ENCODE peak calls at places on chromosome 20, in nine cellular contexts. One of them, this sample, is unnamed. For H3K4me1, the result is how much of the 10 kb centered on the place peaks cover.

GRCh38 chr20:6178537-6178936 is 55.7 kb upstream of the FERMT1 start:
- DNase-seq in SK-N-SH: peak
- DNase-seq in left ventricle myocardium inferior: no peak
- DNase-seq in heart right ventricle: no peak
- DNase-seq in cardiac muscle cell: peak
- DNase-seq in H9: no peak
- DNase-seq in aorta: no peak
- DNase-seq in CD8-positive, alpha-beta T cell: no peak
- DNase-seq in uterus: no peak
- DNase-seq in this sample: no peak

GRCh38 chr20:62791301-62792181 is 4.7 kb upstream of the MRGBP start:
- DNase-seq in SK-N-SH: peak
- DNase-seq in aorta: peak
- DNase-seq in heart right ventricle: peak
- DNase-seq in H9: peak
- DNase-seq in left ventricle myocardium inferior: peak
- DNase-seq in cardiac muscle cell: peak
- DNase-seq in uterus: peak
- DNase-seq in CD8-positive, alpha-beta T cell: peak
- DNase-seq in this sample: peak

GRCh38 chr20:34891166-34892062 is 15.0 kb downstream of the ACSS2 start:
- DNase-seq in H9: no peak
- DNase-seq in heart right ventricle: no peak
- DNase-seq in cardiac muscle cell: peak
- DNase-seq in left ventricle myocardium inferior: no peak
- DNase-seq in aorta: no peak
- DNase-seq in uterus: no peak
- DNase-seq in SK-N-SH: no peak
- DNase-seq in CD8-positive, alpha-beta T cell: no peak
- DNase-seq in this sample: no peak

GRCh38 chr20:64038579-64039292 is 2.8 kb downstream of the C20orf204 start:
- DNase-seq in cardiac muscle cell: peak
- DNase-seq in heart right ventricle: peak
- DNase-seq in H9: peak
- DNase-seq in uterus: peak
- DNase-seq in CD8-positive, alpha-beta T cell: peak
- DNase-seq in aorta: peak
- DNase-seq in SK-N-SH: peak
- DNase-seq in left ventricle myocardium inferior: peak
- DNase-seq in this sample: peak

GRCh38 chr20:58619847-58620431 is 31.1 kb upstream of the STX16 start:
- DNase-seq in heart right ventricle: no peak
- DNase-seq in uterus: no peak
- DNase-seq in H9: peak
- DNase-seq in aorta: no peak
- DNase-seq in CD8-positive, alpha-beta T cell: no peak
- DNase-seq in cardiac muscle cell: no peak
- DNase-seq in left ventricle myocardium inferior: no peak
- DNase-seq in SK-N-SH: no peak
- DNase-seq in this sample: no peak

GRCh38 chr20:37220796-37221195 is 40.8 kb downstream of the GHRH start:
- DNase-seq in left ventricle myocardium inferior: no peak
- DNase-seq in CD8-positive, alpha-beta T cell: no peak
- DNase-seq in cardiac muscle cell: peak
- DNase-seq in heart right ventricle: no peak
- DNase-seq in uterus: no peak
- DNase-seq in H9: no peak
- DNase-seq in SK-N-SH: peak
- DNase-seq in aorta: no peak
- DNase-seq in this sample: no peak

GRCh38 chr20:6976535-6976934 is 209.0 kb downstream of the BMP2 start:
- DNase-seq in left ventricle myocardium inferior: no peak
- DNase-seq in cardiac muscle cell: no peak
- DNase-seq in SK-N-SH: no peak
- DNase-seq in aorta: no peak
- DNase-seq in H9: no peak
- DNase-seq in CD8-positive, alpha-beta T cell: no peak
- DNase-seq in heart right ventricle: no peak
- DNase-seq in uterus: no peak
- DNase-seq in this sample: no peak

GRCh38 chr20:25274891-25275812 is 27.3 kb downstream of the PYGB start:
- DNase-seq in SK-N-SH: no peak
- DNase-seq in cardiac muscle cell: no peak
- DNase-seq in aorta: peak
- DNase-seq in CD8-positive, alpha-beta T cell: no peak
- DNase-seq in left ventricle myocardium inferior: peak
- DNase-seq in heart right ventricle: peak
- DNase-seq in H9: no peak
- DNase-seq in uterus: peak
- DNase-seq in this sample: peak

GRCh38 chr20:59441860-59442810 is 141.7 kb downstream of the EDN3 start:
- DNase-seq in aorta: no peak
- DNase-seq in uterus: no peak
- DNase-seq in SK-N-SH: peak
- DNase-seq in cardiac muscle cell: no peak
- DNase-seq in heart right ventricle: no peak
- DNase-seq in H9: no peak
- DNase-seq in left ventricle myocardium inferior: no peak
- DNase-seq in CD8-positive, alpha-beta T cell: no peak
- DNase-seq in this sample: no peak

GRCh38 chr20:36277546-36277945 is 28.6 kb upstream of the DLGAP4 start:
- DNase-seq in uterus: no peak
- DNase-seq in H9: no peak
- DNase-seq in left ventricle myocardium inferior: no peak
- DNase-seq in heart right ventricle: no peak
- DNase-seq in aorta: peak
- DNase-seq in SK-N-SH: no peak
- DNase-seq in CD8-positive, alpha-beta T cell: no peak
- DNase-seq in cardiac muscle cell: no peak
- DNase-seq in this sample: peak

GRCh38 chr20:24798930-24799705 is 150.0 kb upstream of the CST7 start:
- DNase-seq in left ventricle myocardium inferior: no peak
- DNase-seq in SK-N-SH: peak
- DNase-seq in aorta: peak
- DNase-seq in heart right ventricle: no peak
- DNase-seq in H9: no peak
- DNase-seq in uterus: no peak
- DNase-seq in cardiac muscle cell: no peak
- DNase-seq in CD8-positive, alpha-beta T cell: no peak
- DNase-seq in this sample: no peak

GRCh38 chr20:46468508-46468907 is 44.9 kb downstream of the ZNF334 start:
- DNase-seq in cardiac muscle cell: no peak
- DNase-seq in SK-N-SH: no peak
- DNase-seq in uterus: no peak
- DNase-seq in left ventricle myocardium inferior: no peak
- DNase-seq in aorta: no peak
- DNase-seq in H9: no peak
- DNase-seq in heart right ventricle: no peak
- DNase-seq in CD8-positive, alpha-beta T cell: no peak
- DNase-seq in this sample: no peak

GRCh38 chr20:25273046-25273445 is 25.2 kb downstream of the PYGB start:
- DNase-seq in left ventricle myocardium inferior: peak
- DNase-seq in aorta: no peak
- DNase-seq in uterus: no peak
- DNase-seq in H9: no peak
- DNase-seq in cardiac muscle cell: no peak
- DNase-seq in heart right ventricle: no peak
- DNase-seq in SK-N-SH: no peak
- DNase-seq in CD8-positive, alpha-beta T cell: no peak
- DNase-seq in this sample: no peak

GRCh38 chr20:51562334-51563140 is 20.0 kb upstream of the NFATC2 start:
- DNase-seq in CD8-positive, alpha-beta T cell: no peak
- DNase-seq in cardiac muscle cell: peak
- DNase-seq in left ventricle myocardium inferior: peak
- DNase-seq in SK-N-SH: peak
- DNase-seq in uterus: peak
- DNase-seq in heart right ventricle: peak
- DNase-seq in H9: peak
- DNase-seq in aorta: peak
- DNase-seq in this sample: peak

GRCh38 chr20:24850206-24850605 is 98.9 kb upstream of the CST7 start:
- DNase-seq in uterus: no peak
- DNase-seq in left ventricle myocardium inferior: no peak
- DNase-seq in H9: no peak
- DNase-seq in SK-N-SH: no peak
- DNase-seq in aorta: no peak
- DNase-seq in CD8-positive, alpha-beta T cell: no peak
- DNase-seq in heart right ventricle: no peak
- DNase-seq in cardiac muscle cell: no peak
- DNase-seq in this sample: no peak

GRCh38 chr20:33053291-33054106 is at the start of gene BPIFB3:
- DNase-seq in H9: no peak
- DNase-seq in uterus: no peak
- DNase-seq in cardiac muscle cell: no peak
- DNase-seq in heart right ventricle: no peak
- DNase-seq in left ventricle myocardium inferior: no peak
- DNase-seq in SK-N-SH: no peak
- DNase-seq in aorta: no peak
- DNase-seq in CD8-positive, alpha-beta T cell: no peak
- DNase-seq in this sample: no peak

GRCh38 chr20:44584103-44584690 is 1.8 kb downstream of the PKIG start:
- DNase-seq in SK-N-SH: no peak
- DNase-seq in CD8-positive, alpha-beta T cell: no peak
- DNase-seq in uterus: no peak
- DNase-seq in H9: no peak
- DNase-seq in cardiac muscle cell: no peak
- DNase-seq in aorta: no peak
- DNase-seq in heart right ventricle: no peak
- DNase-seq in left ventricle myocardium inferior: no peak
- DNase-seq in this sample: no peak

GRCh38 chr20:44585042-44585968 is 2.9 kb downstream of the PKIG start:
- DNase-seq in left ventricle myocardium inferior: no peak
- DNase-seq in aorta: no peak
- DNase-seq in cardiac muscle cell: no peak
- DNase-seq in SK-N-SH: no peak
- DNase-seq in uterus: no peak
- DNase-seq in heart right ventricle: no peak
- DNase-seq in H9: no peak
- DNase-seq in CD8-positive, alpha-beta T cell: no peak
- DNase-seq in this sample: no peak

GRCh38 chr20:44586289-44586911 is 4.0 kb downstream of the PKIG start:
- DNase-seq in heart right ventricle: no peak
- DNase-seq in uterus: no peak
- DNase-seq in H9: no peak
- DNase-seq in SK-N-SH: no peak
- DNase-seq in CD8-positive, alpha-beta T cell: no peak
- DNase-seq in cardiac muscle cell: no peak
- DNase-seq in left ventricle myocardium inferior: no peak
- DNase-seq in aorta: no peak
- DNase-seq in this sample: no peak

GRCh38 chr20:44589522-44589921 is 7.1 kb downstream of the PKIG start:
- DNase-seq in cardiac muscle cell: no peak
- DNase-seq in SK-N-SH: no peak
- DNase-seq in left ventricle myocardium inferior: no peak
- DNase-seq in CD8-positive, alpha-beta T cell: no peak
- DNase-seq in aorta: no peak
- DNase-seq in heart right ventricle: no peak
- DNase-seq in uterus: no peak
- DNase-seq in H9: no peak
- DNase-seq in this sample: no peak

GRCh38 chr20:44586986-44587980 is 4.9 kb downstream of the PKIG start:
- DNase-seq in cardiac muscle cell: no peak
- DNase-seq in heart right ventricle: no peak
- DNase-seq in left ventricle myocardium inferior: no peak
- DNase-seq in SK-N-SH: no peak
- DNase-seq in H9: no peak
- DNase-seq in uterus: no peak
- DNase-seq in CD8-positive, alpha-beta T cell: no peak
- DNase-seq in aorta: no peak
- DNase-seq in this sample: no peak
- H3K4me1 ChIP-seq in cardiac muscle cell: under half
- H3K4me1 ChIP-seq in heart right ventricle: half or more
- H3K4me1 ChIP-seq in left ventricle myocardium inferior: half or more
- H3K4me1 ChIP-seq in SK-N-SH: under half
- H3K4me1 ChIP-seq in H9: under half
- H3K4me1 ChIP-seq in uterus: under half
- H3K4me1 ChIP-seq in CD8-positive, alpha-beta T cell: under half
- H3K4me1 ChIP-seq in aorta: under half
- H3K4me1 ChIP-seq in this sample: under half

GRCh38 chr20:23155141-23155590 is 69.0 kb upstream of the CD93 start:
- DNase-seq in aorta: no peak
- DNase-seq in uterus: no peak
- DNase-seq in heart right ventricle: no peak
- DNase-seq in H9: peak
- DNase-seq in cardiac muscle cell: no peak
- DNase-seq in CD8-positive, alpha-beta T cell: no peak
- DNase-seq in left ventricle myocardium inferior: no peak
- DNase-seq in SK-N-SH: no peak
- DNase-seq in this sample: no peak
- H3K4me1 ChIP-seq in aorta: under half
- H3K4me1 ChIP-seq in uterus: under half
- H3K4me1 ChIP-seq in heart right ventricle: under half
- H3K4me1 ChIP-seq in H9: under half
- H3K4me1 ChIP-seq in cardiac muscle cell: under half
- H3K4me1 ChIP-seq in CD8-positive, alpha-beta T cell: under half
- H3K4me1 ChIP-seq in left ventricle myocardium inferior: half or more
- H3K4me1 ChIP-seq in SK-N-SH: under half
- H3K4me1 ChIP-seq in this sample: under half

DNA sequence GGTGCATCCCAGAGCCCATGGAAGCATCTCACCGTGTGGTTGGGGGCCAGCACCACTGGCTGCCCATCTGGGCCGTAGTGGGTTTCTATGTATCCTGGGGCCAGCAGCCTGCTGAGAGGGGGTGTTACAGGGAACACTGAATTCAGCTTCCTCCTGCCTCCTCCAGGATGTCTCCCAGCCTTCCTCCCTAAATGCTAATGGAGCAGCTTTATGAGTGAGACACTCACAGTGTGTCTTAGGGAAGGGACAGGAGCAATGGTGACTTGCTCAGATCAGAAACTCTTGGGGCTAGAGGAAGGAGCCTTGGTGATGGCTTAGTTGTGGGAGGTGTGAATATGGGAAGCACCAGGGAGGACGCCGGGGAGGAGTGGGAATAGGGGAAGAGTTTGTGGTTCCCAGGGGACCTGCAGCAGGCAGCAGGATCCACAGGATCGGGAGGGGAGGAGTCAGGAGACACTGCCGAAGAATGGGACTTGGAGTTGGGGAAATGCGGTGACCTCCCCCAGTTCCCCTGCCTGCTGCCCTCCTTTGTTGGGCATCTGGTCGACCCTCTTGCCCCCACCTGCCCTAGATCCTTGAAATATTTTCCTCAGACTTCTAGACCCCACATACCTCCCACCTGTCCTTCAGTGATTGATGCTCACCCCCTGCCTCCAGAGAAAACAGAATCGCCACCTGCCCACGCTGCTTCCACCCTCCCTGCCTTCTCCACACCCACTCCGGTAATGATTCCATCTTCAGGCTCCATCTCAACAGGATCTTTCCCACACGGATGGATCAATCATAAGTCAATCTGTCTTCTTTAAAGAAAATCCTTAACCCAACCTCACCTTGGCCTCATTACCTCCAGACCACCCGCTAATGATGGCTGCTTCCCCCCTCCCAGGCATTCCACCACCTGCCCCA is 6.6 kb downstream of the ADAM33 start:
- DNase-seq in cardiac muscle cell: no peak
- DNase-seq in SK-N-SH: no peak
- DNase-seq in H9: no peak
- DNase-seq in heart right ventricle: no peak
- DNase-seq in aorta: no peak
- DNase-seq in CD8-positive, alpha-beta T cell: no peak
- DNase-seq in left ventricle myocardium inferior: no peak
- DNase-seq in uterus: no peak
- DNase-seq in this sample: no peak
- H3K4me1 ChIP-seq in cardiac muscle cell: under half
- H3K4me1 ChIP-seq in SK-N-SH: under half
- H3K4me1 ChIP-seq in H9: under half
- H3K4me1 ChIP-seq in heart right ventricle: under half
- H3K4me1 ChIP-seq in aorta: under half
- H3K4me1 ChIP-seq in CD8-positive, alpha-beta T cell: under half
- H3K4me1 ChIP-seq in left ventricle myocardium inferior: under half
- H3K4me1 ChIP-seq in uterus: under half
- H3K4me1 ChIP-seq in this sample: under half

GRCh38 chr20:49687595-49688567 is 25.8 kb downstream of the B4GALT5 start:
- DNase-seq in CD8-positive, alpha-beta T cell: no peak
- DNase-seq in heart right ventricle: no peak
- DNase-seq in SK-N-SH: no peak
- DNase-seq in H9: no peak
- DNase-seq in left ventricle myocardium inferior: no peak
- DNase-seq in uterus: no peak
- DNase-seq in cardiac muscle cell: no peak
- DNase-seq in aorta: no peak
- DNase-seq in this sample: peak
- H3K4me1 ChIP-seq in CD8-positive, alpha-beta T cell: under half
- H3K4me1 ChIP-seq in heart right ventricle: under half
- H3K4me1 ChIP-seq in SK-N-SH: under half
- H3K4me1 ChIP-seq in H9: under half
- H3K4me1 ChIP-seq in left ventricle myocardium inferior: half or more
- H3K4me1 ChIP-seq in uterus: under half
- H3K4me1 ChIP-seq in cardiac muscle cell: under half
- H3K4me1 ChIP-seq in aorta: under half
- H3K4me1 ChIP-seq in this sample: half or more